ENCODE peak calls at places on chromosomes 1 and 21, in four cellular contexts. One of them, this sample, is unnamed.

GRCh38 chr1:203906932-203907331 is 45.5 kb downstream of the SNRPE start:
- DNase-seq in fibroblast of mammary gland: peak
- DNase-seq in lung: no peak
- DNase-seq in foreskin fibroblast: peak
- DNase-seq in this sample: peak

GRCh38 chr1:94727846-94728715 is 92.1 kb upstream of the SLC44A3 start:
- DNase-seq in fibroblast of mammary gland: peak
- DNase-seq in lung: no peak
- DNase-seq in foreskin fibroblast: peak
- DNase-seq in this sample: peak

GRCh38 chr1:205809469-205809868 is 3.5 kb downstream of the SLC41A1 start:
- DNase-seq in fibroblast of mammary gland: no peak
- DNase-seq in lung: no peak
- DNase-seq in foreskin fibroblast: no peak
- DNase-seq in this sample: no peak

GRCh38 chr1:226730064-226730463 is 9.0 kb downstream of the ITPKB start:
- DNase-seq in fibroblast of mammary gland: no peak
- DNase-seq in lung: no peak
- DNase-seq in foreskin fibroblast: no peak
- DNase-seq in this sample: no peak

GRCh38 chr1:111346089-111346885 is 55.6 kb downstream of the CHIA start:
- DNase-seq in fibroblast of mammary gland: peak
- DNase-seq in lung: peak
- DNase-seq in foreskin fibroblast: peak
- DNase-seq in this sample: peak

GRCh38 chr1:209601809-209602657 is 18.5 kb downstream of the CAMK1G start:
- DNase-seq in fibroblast of mammary gland: peak
- DNase-seq in lung: no peak
- DNase-seq in foreskin fibroblast: peak
- DNase-seq in this sample: peak

GRCh38 chr1:9265966-9266365 is 26.7 kb upstream of the SPSB1 start:
- DNase-seq in fibroblast of mammary gland: no peak
- DNase-seq in lung: no peak
- DNase-seq in foreskin fibroblast: no peak
- DNase-seq in this sample: no peak

GRCh38 chr1:159854101-159854692 is 8.3 kb downstream of the VSIG8 start:
- DNase-seq in fibroblast of mammary gland: peak
- DNase-seq in lung: peak
- DNase-seq in foreskin fibroblast: peak
- DNase-seq in this sample: peak

GRCh38 chr1:54809496-54810074 is 8.5 kb upstream of the TTC22 start:
- DNase-seq in fibroblast of mammary gland: peak
- DNase-seq in lung: no peak
- DNase-seq in foreskin fibroblast: no peak
- DNase-seq in this sample: no peak

GRCh38 chr1:174401075-174401474 is 46.7 kb upstream of the GPR52 start:
- DNase-seq in fibroblast of mammary gland: no peak
- DNase-seq in lung: no peak
- DNase-seq in foreskin fibroblast: no peak
- DNase-seq in this sample: no peak

GRCh38 chr1:30807318-30808066 is 49.9 kb upstream of the LAPTM5 start:
- DNase-seq in fibroblast of mammary gland: peak
- DNase-seq in lung: no peak
- DNase-seq in foreskin fibroblast: peak
- DNase-seq in this sample: no peak

GRCh38 chr1:54988975-54989374 is 8.5 kb downstream of the TMEM61 start:
- DNase-seq in fibroblast of mammary gland: no peak
- DNase-seq in lung: no peak
- DNase-seq in foreskin fibroblast: no peak
- DNase-seq in this sample: no peak

GRCh38 chr1:186404454-186405051 is 28.9 kb downstream of the ODR4 start:
- DNase-seq in fibroblast of mammary gland: peak
- DNase-seq in lung: no peak
- DNase-seq in foreskin fibroblast: peak
- DNase-seq in this sample: peak

GRCh38 chr1:181187596-181188126 is 99.2 kb downstream of the IER5 start:
- DNase-seq in fibroblast of mammary gland: no peak
- DNase-seq in lung: no peak
- DNase-seq in foreskin fibroblast: no peak
- DNase-seq in this sample: no peak

GRCh38 chr21:43208561-43209332 is 39.9 kb downstream of the CRYAA start:
- DNase-seq in fibroblast of mammary gland: no peak
- DNase-seq in lung: no peak
- DNase-seq in foreskin fibroblast: no peak
- DNase-seq in this sample: no peak

GRCh38 chr1:234484991-234485739 is 6.2 kb upstream of the TARBP1 start:
- DNase-seq in fibroblast of mammary gland: no peak
- DNase-seq in lung: no peak
- DNase-seq in foreskin fibroblast: no peak
- DNase-seq in this sample: no peak

GRCh38 chr1:19799233-19799876 is 361 bp downstream of the TMCO4 start:
- DNase-seq in fibroblast of mammary gland: peak
- DNase-seq in lung: peak
- DNase-seq in foreskin fibroblast: peak
- DNase-seq in this sample: no peak

GRCh38 chr1:31902509-31902857 is 35.7 kb downstream of the PTP4A2 start:
- DNase-seq in fibroblast of mammary gland: no peak
- DNase-seq in lung: no peak
- DNase-seq in foreskin fibroblast: no peak
- DNase-seq in this sample: no peak

GRCh38 chr1:24874611-24875225 is 55.4 kb downstream of the RUNX3 start:
- DNase-seq in fibroblast of mammary gland: no peak
- DNase-seq in lung: no peak
- DNase-seq in foreskin fibroblast: no peak
- DNase-seq in this sample: no peak

GRCh38 chr1:46606255-46606965 is 2.3 kb upstream of the MKNK1 start:
- DNase-seq in fibroblast of mammary gland: no peak
- DNase-seq in lung: no peak
- DNase-seq in foreskin fibroblast: peak
- DNase-seq in this sample: no peak

GRCh38 chr1:186739515-186739914 is 59.3 kb upstream of the PTGS2 start:
- DNase-seq in fibroblast of mammary gland: no peak
- DNase-seq in lung: no peak
- DNase-seq in foreskin fibroblast: no peak
- DNase-seq in this sample: no peak

GRCh38 chr1:9615316-9616063 is 26.8 kb downstream of the TMEM201 start:
- DNase-seq in fibroblast of mammary gland: peak
- DNase-seq in lung: peak
- DNase-seq in foreskin fibroblast: peak
- DNase-seq in this sample: peak

GRCh38 chr1:248810727-248811513 is 14.8 kb downstream of the SH3BP5L start:
- DNase-seq in fibroblast of mammary gland: peak
- DNase-seq in lung: no peak
- DNase-seq in foreskin fibroblast: no peak
- DNase-seq in this sample: no peak

GRCh38 chr1:156101880-156102279 is 12.6 kb upstream of the LMNA start:
- DNase-seq in fibroblast of mammary gland: no peak
- DNase-seq in lung: no peak
- DNase-seq in foreskin fibroblast: no peak
- DNase-seq in this sample: no peak

GRCh38 chr1:109929588-109930251 is 19.1 kb downstream of the CSF1 start:
- DNase-seq in fibroblast of mammary gland: no peak
- DNase-seq in lung: no peak
- DNase-seq in foreskin fibroblast: no peak
- DNase-seq in this sample: no peak

GRCh38 chr1:179061360-179062282 is 20.2 kb upstream of the TOR3A start:
- DNase-seq in fibroblast of mammary gland: no peak
- DNase-seq in lung: no peak
- DNase-seq in foreskin fibroblast: no peak
- DNase-seq in this sample: no peak

GRCh38 chr1:21523297-21523813 is 14.1 kb downstream of the ALPL start:
- DNase-seq in fibroblast of mammary gland: no peak
- DNase-seq in lung: no peak
- DNase-seq in foreskin fibroblast: no peak
- DNase-seq in this sample: no peak

GRCh38 chr1:110150330-110151174 is at the start of gene SLC6A17:
- DNase-seq in fibroblast of mammary gland: peak
- DNase-seq in lung: no peak
- DNase-seq in foreskin fibroblast: peak
- DNase-seq in this sample: peak

GRCh38 chr21:16372546-16372945 is 642.8 kb downstream of the USP25 start:
- DNase-seq in fibroblast of mammary gland: no peak
- DNase-seq in lung: no peak
- DNase-seq in foreskin fibroblast: no peak
- DNase-seq in this sample: no peak

GRCh38 chr1:184643661-184644060 is 111.0 kb downstream of the EDEM3 start:
- DNase-seq in fibroblast of mammary gland: no peak
- DNase-seq in lung: no peak
- DNase-seq in foreskin fibroblast: no peak
- DNase-seq in this sample: no peak

GRCh38 chr21:44579056-44579832 is 1.2 kb downstream of the KRTAP10-5 start:
- DNase-seq in fibroblast of mammary gland: no peak
- DNase-seq in lung: peak
- DNase-seq in foreskin fibroblast: no peak
- DNase-seq in this sample: no peak

DNA sequence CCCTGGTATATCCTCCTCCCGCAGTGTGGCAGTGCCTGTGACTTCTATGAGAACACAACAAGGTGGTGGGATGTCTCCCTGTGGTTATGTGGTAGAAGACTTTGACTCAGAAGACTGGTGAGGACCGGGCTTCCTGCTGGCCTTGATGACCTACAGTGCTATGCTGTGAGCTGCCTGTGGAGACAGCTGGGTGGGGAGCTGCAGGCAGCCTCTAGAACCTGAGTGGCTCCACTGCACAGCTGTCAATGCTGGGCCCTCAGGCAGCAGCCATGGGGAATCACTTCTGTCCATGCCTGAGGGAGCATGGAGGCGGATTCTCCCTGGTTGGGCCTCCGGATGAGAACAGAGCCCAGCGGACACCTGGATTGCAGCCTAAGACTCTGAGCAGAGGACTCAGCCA is 14.9 kb downstream of the SLC1A7 start:
- DNase-seq in fibroblast of mammary gland: peak
- DNase-seq in lung: no peak
- DNase-seq in foreskin fibroblast: no peak
- DNase-seq in this sample: no peak
- TF ChIP-seq CTCF in fibroblast of mammary gland: no peak
- TF ChIP-seq CTCF in lung: no peak
- TF ChIP-seq CTCF in foreskin fibroblast: no peak
- TF ChIP-seq CTCF in this sample: no peak

GRCh38 chr1:153679337-153680119 is 1.0 kb downstream of the NPR1 start:
- DNase-seq in fibroblast of mammary gland: no peak
- DNase-seq in lung: no peak
- DNase-seq in foreskin fibroblast: no peak
- DNase-seq in this sample: no peak
- TF ChIP-seq CTCF in fibroblast of mammary gland: peak
- TF ChIP-seq CTCF in lung: no peak
- TF ChIP-seq CTCF in foreskin fibroblast: no peak
- TF ChIP-seq CTCF in this sample: peak

GRCh38 chr1:102875756-102876155 is 232.6 kb downstream of the COL11A1 start:
- DNase-seq in fibroblast of mammary gland: no peak
- DNase-seq in lung: no peak
- DNase-seq in foreskin fibroblast: no peak
- DNase-seq in this sample: no peak

GRCh38 chr1:102872526-102872925 is 235.8 kb downstream of the COL11A1 start:
- DNase-seq in fibroblast of mammary gland: no peak
- DNase-seq in lung: no peak
- DNase-seq in foreskin fibroblast: no peak
- DNase-seq in this sample: no peak

GRCh38 chr1:102872097-102872496 is 236.2 kb downstream of the COL11A1 start:
- DNase-seq in fibroblast of mammary gland: no peak
- DNase-seq in lung: no peak
- DNase-seq in foreskin fibroblast: no peak
- DNase-seq in this sample: no peak
- TF ChIP-seq CTCF in fibroblast of mammary gland: peak
- TF ChIP-seq CTCF in lung: no peak
- TF ChIP-seq CTCF in foreskin fibroblast: no peak
- TF ChIP-seq CTCF in this sample: no peak

DNA sequence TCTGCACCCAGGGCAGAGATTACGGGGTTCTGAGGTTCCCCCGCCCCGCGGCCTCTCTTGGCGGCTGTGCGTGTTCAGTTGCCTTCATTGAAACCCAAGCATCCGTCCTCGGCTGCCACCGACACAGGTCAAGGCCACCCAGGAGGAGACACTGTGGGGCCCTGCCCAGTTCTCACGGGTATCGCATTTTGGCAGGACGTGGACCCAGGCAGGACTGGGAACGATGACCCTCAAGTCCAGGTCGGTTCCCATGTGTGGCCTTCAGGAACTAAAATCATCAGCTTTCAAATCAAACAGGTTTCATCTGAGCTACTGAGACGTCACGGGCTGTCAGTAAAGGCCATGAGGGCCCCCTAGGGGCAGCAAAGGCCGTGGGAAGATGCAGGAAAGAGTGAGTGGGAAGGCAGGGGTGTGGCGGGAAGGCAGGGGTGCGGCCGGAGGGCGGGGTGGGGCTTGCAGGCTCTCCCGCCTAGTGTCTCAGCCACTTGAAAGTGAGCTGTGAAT is 7.0 kb upstream of the C1orf174 start:
- DNase-seq in fibroblast of mammary gland: peak
- DNase-seq in lung: no peak
- DNase-seq in foreskin fibroblast: no peak
- DNase-seq in this sample: no peak
- TF ChIP-seq CTCF in fibroblast of mammary gland: peak
- TF ChIP-seq CTCF in lung: no peak
- TF ChIP-seq CTCF in foreskin fibroblast: no peak
- TF ChIP-seq CTCF in this sample: peak

DNA sequence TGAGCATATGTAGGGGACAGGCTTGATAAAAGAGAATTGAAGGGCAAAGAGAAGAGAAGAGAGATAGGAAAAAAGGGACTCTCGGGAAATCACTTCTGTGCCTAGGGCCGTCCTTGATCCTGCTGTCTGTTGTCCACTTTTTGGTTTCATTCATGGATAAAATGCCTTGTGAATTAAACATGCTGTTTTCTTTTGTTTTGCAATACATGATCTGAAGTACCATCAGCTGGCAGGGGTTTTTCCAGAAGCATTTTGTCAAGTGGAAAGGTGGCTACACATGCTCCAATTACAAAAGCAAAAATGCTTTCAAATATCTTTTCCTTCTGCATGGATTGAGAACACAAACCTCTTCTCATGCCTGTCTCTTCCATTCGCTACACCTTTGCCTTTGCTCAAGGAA is 361.7 kb downstream of the PDE4B start:
- DNase-seq in fibroblast of mammary gland: no peak
- DNase-seq in lung: no peak
- DNase-seq in foreskin fibroblast: no peak
- DNase-seq in this sample: no peak
- TF ChIP-seq CTCF in fibroblast of mammary gland: no peak
- TF ChIP-seq CTCF in lung: no peak
- TF ChIP-seq CTCF in foreskin fibroblast: no peak
- TF ChIP-seq CTCF in this sample: no peak

GRCh38 chr21:24844672-24845071 is 762.6 kb downstream of the MRPL39 start:
- DNase-seq in fibroblast of mammary gland: no peak
- DNase-seq in lung: no peak
- DNase-seq in foreskin fibroblast: no peak
- DNase-seq in this sample: no peak

GRCh38 chr21:24840287-24840686 is 767.0 kb downstream of the MRPL39 start:
- DNase-seq in fibroblast of mammary gland: no peak
- DNase-seq in lung: no peak
- DNase-seq in foreskin fibroblast: no peak
- DNase-seq in this sample: no peak
- TF ChIP-seq CTCF in fibroblast of mammary gland: no peak
- TF ChIP-seq CTCF in lung: no peak
- TF ChIP-seq CTCF in foreskin fibroblast: no peak
- TF ChIP-seq CTCF in this sample: no peak

This sample was measured in brain microvascular endothelial cell.